ENCODE peak calls at places on chromosomes 6 and 20, in eight cellular contexts. D, S, J, E, Z, T, I and L are unnamed samples.
A peak's percentile ranks its signal among the peaks of the same experiment; 100 is the strongest.

GRCh38 chr20:45352729-45353128 is 4.5 kb upstream of the SDC4 start:
- DNase-seq in D (no peak), J (no peak), T (no peak), Z (no peak), I (no peak), E (no peak), S (no peak), L (no peak)

GRCh38 chr6:6927437-6928361 is 180.1 kb upstream of the RREB1 start:
- DNase-seq in D (no peak), S (no peak), J (no peak), E (no peak), I (no peak), Z (peak; percentile 49), T (no peak), L (no peak)

GRCh38 chr20:63042448-63043071 is 35.8 kb upstream of the BHLHE23 start:
- DNase-seq in E (no peak), J (no peak), I (no peak), D (no peak), S (peak; percentile 31), Z (no peak), T (no peak), L (no peak)

GRCh38 chr20:58078741-58079522 is 149.5 kb downstream of the ANKRD60 start:
- DNase-seq in Z (no peak), E (peak; percentile 70), D (peak; percentile 93), S (no peak), T (no peak), J (no peak), I (no peak), L (no peak)

GRCh38 chr6:14035448-14035847 is 82.1 kb upstream of the CD83 start:
- DNase-seq in T (no peak), S (no peak), I (no peak), D (peak; percentile 73), J (no peak), E (peak; percentile 54), Z (peak; percentile 36), L (no peak)

GRCh38 chr6:111468329-111469012 is 14.5 kb downstream of the REV3L start:
- DNase-seq in E (no peak), Z (no peak), S (no peak), I (no peak), T (no peak), D (peak; percentile 74), J (no peak), L (no peak)

GRCh38 chr20:35599776-35600120 is 15.9 kb upstream of the SPAG4 start:
- DNase-seq in J (no peak), I (no peak), E (no peak), S (no peak), Z (no peak), D (no peak), T (no peak), L (no peak)

GRCh38 chr20:21521596-21522478 is 8.0 kb upstream of the NKX2-2 start:
- DNase-seq in D (no peak), I (no peak), S (no peak), T (no peak), E (no peak), J (peak; percentile 57), Z (no peak), L (no peak)

GRCh38 chr20:23231561-23232218 is 118.9 kb upstream of the NXT1 start:
- DNase-seq in T (no peak), Z (no peak), I (no peak), J (no peak), D (peak; percentile 56), S (no peak), E (no peak), L (no peak)

GRCh38 chr6:42135722-42136121 is 6.7 kb downstream of the C6orf132 start:
- DNase-seq in I (no peak), E (no peak), D (no peak), S (no peak), J (no peak), T (no peak), Z (no peak), L (no peak)

GRCh38 chr6:168791916-168792315 is 350.9 kb downstream of the SMOC2 start:
- DNase-seq in Z (no peak), J (no peak), E (no peak), T (no peak), D (no peak), S (no peak), I (no peak), L (no peak)

GRCh38 chr20:49669601-49670189 is 44.0 kb downstream of the B4GALT5 start:
- DNase-seq in S (peak; percentile 53), Z (no peak), D (no peak), J (no peak), I (no peak), T (no peak), E (no peak), L (no peak)

GRCh38 chr6:96022225-96022624 is 6.5 kb downstream of the FUT9 start:
- DNase-seq in J (no peak), E (no peak), I (peak; percentile 0), Z (no peak), T (no peak), S (no peak), D (peak; percentile 5), L (no peak)

GRCh38 chr6:148349466-148349865 is 6.8 kb downstream of the SASH1 start:
- DNase-seq in I (peak; percentile 10), T (no peak), J (no peak), S (no peak), E (no peak), D (peak; percentile 24), Z (no peak), L (no peak)

GRCh38 chr6:15355683-15356099 is 109.8 kb downstream of the JARID2 start:
- DNase-seq in I (no peak), D (no peak), S (no peak), T (no peak), Z (no peak), J (no peak), E (no peak), L (no peak)

GRCh38 chr6:151067684-151068596 is 171.8 kb upstream of the AKAP12 start:
- DNase-seq in I (peak; percentile 98), D (peak; percentile 97), Z (peak; percentile 41), J (no peak), E (peak; percentile 58), S (no peak), T (peak; percentile 97), L (peak; percentile 24)

GRCh38 chr6:133724726-133725125 is 164.2 kb upstream of the TCF21 start:
- DNase-seq in J (no peak), Z (no peak), I (no peak), T (no peak), E (no peak), D (peak; percentile 41), S (no peak), L (no peak)

GRCh38 chr6:159984268-159984786 is 15.4 kb downstream of the IGF2R start:
- DNase-seq in Z (no peak), T (peak; percentile 85), J (no peak), E (no peak), I (no peak), S (no peak), D (peak; percentile 91), L (no peak)

GRCh38 chr20:16699287-16699686 is 30.5 kb upstream of the SNRPB2 start:
- DNase-seq in J (no peak), T (no peak), S (no peak), I (no peak), Z (no peak), E (no peak), D (no peak), L (no peak)

GRCh38 chr6:20600831-20601230 is 66.6 kb downstream of the CDKAL1 start:
- DNase-seq in I (no peak), S (no peak), Z (no peak), T (no peak), J (no peak), E (no peak), D (peak; percentile 46), L (no peak)

GRCh38 chr6:32905078-32905477 is 35.8 kb downstream of the HLA-DMB start:
- DNase-seq in T (no peak), D (no peak), J (no peak), E (no peak), S (no peak), Z (no peak), I (no peak), L (no peak)

GRCh38 chr20:3563548-3564177 is 92.8 kb downstream of the ATRN start:
- DNase-seq in T (peak; percentile 33), J (peak; percentile 25), S (no peak), E (peak; percentile 36), Z (no peak), I (peak; percentile 41), D (peak; percentile 73), L (no peak)

GRCh38 chr20:1185781-1186334 is 1.1 kb upstream of the TMEM74B start:
- DNase-seq in J (peak; percentile 33), E (no peak), S (peak; percentile 55), T (no peak), I (peak; percentile 34), Z (no peak), D (peak; percentile 71), L (no peak)

GRCh38 chr6:139850512-139850911 is 476.1 kb upstream of the CITED2 start:
- DNase-seq in E (no peak), Z (no peak), S (no peak), T (no peak), D (no peak), I (no peak), J (no peak), L (no peak)

GRCh38 chr6:102798631-102799030 is 1405.1 kb downstream of the GRIK2 start:
- DNase-seq in Z (no peak), E (no peak), T (no peak), D (no peak), J (no peak), I (no peak), S (no peak), L (no peak)

GRCh38 chr6:70706491-70707123 is 38.9 kb downstream of the SMAP1 start:
- DNase-seq in Z (no peak), D (peak; percentile 71), I (peak; percentile 26), E (peak; percentile 20), T (peak; percentile 20), J (peak; percentile 34), S (no peak), L (no peak)

GRCh38 chr20:5893052-5893451 is 57.3 kb downstream of the TRMT6 start:
- DNase-seq in T (no peak), Z (no peak), S (no peak), D (no peak), J (no peak), I (no peak), E (no peak), L (no peak)

GRCh38 chr6:78513856-78514255 is 353.5 kb upstream of the IRAK1BP1 start:
- DNase-seq in T (no peak), D (no peak), S (no peak), E (no peak), Z (no peak), J (no peak), I (peak; percentile 34), L (no peak)